ENCODE peak calls at places on chromosomes 7 and 10, in six cellular contexts. D is amygdala, J is left ventricle myocardium inferior, U is NCI-H460, B is GM23248, N is GM03348. Y is an unnamed sample.

GRCh38 chr7:101608772-101609713 is 20.1 kb downstream of the MYL10 start:
- DNase-seq in D (no peak), J (no peak), U (no peak), B (no peak), N (no peak), Y (peak)

GRCh38 chr7:22346383-22347107 is 10.4 kb downstream of the RAPGEF5 start:
- DNase-seq in D (no peak), J (no peak), U (no peak), B (peak), N (no peak), Y (no peak)

GRCh38 chr7:148669907-148670306 is 28.8 kb upstream of the CUL1 start:
- DNase-seq in D (no peak), J (no peak), U (no peak), B (no peak), N (no peak), Y (no peak)

GRCh38 chr7:121385800-121386179 is 10.3 kb downstream of the FAM3C start:
- DNase-seq in D (no peak), J (no peak), U (no peak), B (no peak), N (no peak), Y (peak)

GRCh38 chr7:97096037-97096436 is 21.5 kb upstream of the SDHAF3 start:
- DNase-seq in D (no peak), J (no peak), U (no peak), B (no peak), N (no peak), Y (no peak)

GRCh38 chr7:17681965-17682364 is 258.3 kb downstream of the SNX13 start:
- DNase-seq in D (no peak), J (no peak), U (no peak), B (peak), N (peak), Y (no peak)

GRCh38 chr7:79622781-79623180 is 169.3 kb upstream of the MAGI2 start:
- DNase-seq in D (no peak), J (no peak), U (no peak), B (no peak), N (no peak), Y (no peak)

GRCh38 chr7:106793015-106793651 is 71.9 kb upstream of the PIK3CG start:
- DNase-seq in D (no peak), J (no peak), U (no peak), B (peak), N (peak), Y (peak)

GRCh38 chr7:26307226-26307625 is 15.6 kb downstream of the SNX10 start:
- DNase-seq in D (no peak), J (no peak), U (no peak), B (peak), N (peak), Y (no peak)

GRCh38 chr10:132714096-132714721 is 71.7 kb downstream of the NKX6-2 start:
- DNase-seq in D (peak), J (peak), U (no peak), B (no peak), N (no peak), Y (no peak)

GRCh38 chr7:23333671-23334246 is 34.6 kb downstream of the MALSU1 start:
- DNase-seq in D (no peak), J (peak), U (peak), B (peak), N (peak), Y (no peak)

GRCh38 chr7:64888901-64889685 is 14.0 kb upstream of the ZNF273 start:
- DNase-seq in D (no peak), J (peak), U (no peak), B (no peak), N (no peak), Y (no peak)